ENCODE peak calls at places on chromosomes 7 and 10, in eight cellular contexts. One of them, this sample, is unnamed. For H3K27me3, the result is how much of the 10 kb centered on the place peaks cover.

GRCh38 chr7:16891338-16891737 is 9.6 kb upstream of the AGR3 start:
- DNase-seq in transverse colon: peak
- DNase-seq in psoas muscle: no peak
- DNase-seq in uterus: no peak
- DNase-seq in HCT116: peak
- DNase-seq in CD8-positive, alpha-beta memory T cell: no peak
- DNase-seq in cardiac muscle cell: peak
- DNase-seq in upper lobe of right lung: no peak
- DNase-seq in this sample: no peak

GRCh38 chr7:36456548-36456947 is 66.9 kb downstream of the ANLN start:
- DNase-seq in cardiac muscle cell: peak
- DNase-seq in HCT116: no peak
- DNase-seq in upper lobe of right lung: no peak
- DNase-seq in CD8-positive, alpha-beta memory T cell: no peak
- DNase-seq in psoas muscle: no peak
- DNase-seq in uterus: no peak
- DNase-seq in transverse colon: no peak
- DNase-seq in this sample: no peak

GRCh38 chr7:91416485-91416884 is 152.3 kb downstream of the FZD1 start:
- DNase-seq in uterus: no peak
- DNase-seq in CD8-positive, alpha-beta memory T cell: no peak
- DNase-seq in HCT116: no peak
- DNase-seq in cardiac muscle cell: no peak
- DNase-seq in transverse colon: no peak
- DNase-seq in upper lobe of right lung: no peak
- DNase-seq in psoas muscle: no peak
- DNase-seq in this sample: no peak

GRCh38 chr7:3154881-3155494 is 111.3 kb upstream of the CARD11 start:
- DNase-seq in HCT116: peak
- DNase-seq in transverse colon: peak
- DNase-seq in cardiac muscle cell: peak
- DNase-seq in psoas muscle: no peak
- DNase-seq in uterus: no peak
- DNase-seq in CD8-positive, alpha-beta memory T cell: peak
- DNase-seq in upper lobe of right lung: peak
- DNase-seq in this sample: peak

GRCh38 chr10:110863361-110863760 is 8.4 kb upstream of the PDCD4 start:
- DNase-seq in CD8-positive, alpha-beta memory T cell: no peak
- DNase-seq in psoas muscle: no peak
- DNase-seq in transverse colon: no peak
- DNase-seq in HCT116: no peak
- DNase-seq in cardiac muscle cell: no peak
- DNase-seq in uterus: no peak
- DNase-seq in upper lobe of right lung: no peak
- DNase-seq in this sample: no peak

GRCh38 chr10:58587676-58588075 is 75.0 kb downstream of the BICC1 start:
- DNase-seq in transverse colon: no peak
- DNase-seq in cardiac muscle cell: no peak
- DNase-seq in upper lobe of right lung: no peak
- DNase-seq in psoas muscle: no peak
- DNase-seq in CD8-positive, alpha-beta memory T cell: no peak
- DNase-seq in HCT116: no peak
- DNase-seq in uterus: no peak
- DNase-seq in this sample: no peak

GRCh38 chr7:50667338-50667737 is 102.1 kb upstream of the DDC start:
- DNase-seq in upper lobe of right lung: no peak
- DNase-seq in transverse colon: no peak
- DNase-seq in CD8-positive, alpha-beta memory T cell: no peak
- DNase-seq in uterus: peak
- DNase-seq in cardiac muscle cell: peak
- DNase-seq in psoas muscle: no peak
- DNase-seq in HCT116: no peak
- DNase-seq in this sample: no peak

GRCh38 chr7:69761290-69761922 is 163.1 kb downstream of the AUTS2 start:
- DNase-seq in CD8-positive, alpha-beta memory T cell: no peak
- DNase-seq in cardiac muscle cell: no peak
- DNase-seq in HCT116: no peak
- DNase-seq in uterus: no peak
- DNase-seq in psoas muscle: no peak
- DNase-seq in transverse colon: no peak
- DNase-seq in upper lobe of right lung: no peak
- DNase-seq in this sample: no peak

GRCh38 chr10:28892818-28893547 is 215.7 kb downstream of the BAMBI start:
- DNase-seq in upper lobe of right lung: no peak
- DNase-seq in cardiac muscle cell: peak
- DNase-seq in transverse colon: no peak
- DNase-seq in uterus: no peak
- DNase-seq in psoas muscle: no peak
- DNase-seq in CD8-positive, alpha-beta memory T cell: no peak
- DNase-seq in HCT116: no peak
- DNase-seq in this sample: no peak

GRCh38 chr10:122139226-122139625 is 131.9 kb upstream of the BTBD16 start:
- DNase-seq in cardiac muscle cell: no peak
- DNase-seq in transverse colon: no peak
- DNase-seq in upper lobe of right lung: no peak
- DNase-seq in CD8-positive, alpha-beta memory T cell: no peak
- DNase-seq in psoas muscle: no peak
- DNase-seq in HCT116: no peak
- DNase-seq in uterus: no peak
- DNase-seq in this sample: no peak

GRCh38 chr7:157432541-157432956 is 95.7 kb downstream of the DNAJB6 start:
- DNase-seq in cardiac muscle cell: peak
- DNase-seq in uterus: no peak
- DNase-seq in CD8-positive, alpha-beta memory T cell: no peak
- DNase-seq in HCT116: peak
- DNase-seq in psoas muscle: peak
- DNase-seq in transverse colon: peak
- DNase-seq in upper lobe of right lung: peak
- DNase-seq in this sample: no peak
- H3K4me3 ChIP-seq in cardiac muscle cell: no peak
- H3K4me3 ChIP-seq in uterus: no peak
- H3K4me3 ChIP-seq in CD8-positive, alpha-beta memory T cell: no peak
- H3K4me3 ChIP-seq in HCT116: peak
- H3K4me3 ChIP-seq in psoas muscle: peak
- H3K4me3 ChIP-seq in transverse colon: peak
- H3K4me3 ChIP-seq in upper lobe of right lung: peak
- H3K4me3 ChIP-seq in this sample: no peak

GRCh38 chr10:131187886-131188285 is 123.6 kb downstream of the TCERG1L start:
- DNase-seq in transverse colon: no peak
- DNase-seq in psoas muscle: no peak
- DNase-seq in upper lobe of right lung: no peak
- DNase-seq in CD8-positive, alpha-beta memory T cell: no peak
- DNase-seq in HCT116: no peak
- DNase-seq in uterus: no peak
- DNase-seq in cardiac muscle cell: no peak
- DNase-seq in this sample: no peak
- H3K27me3 ChIP-seq in transverse colon: under half
- H3K27me3 ChIP-seq in psoas muscle: under half
- H3K27me3 ChIP-seq in upper lobe of right lung: under half
- H3K27me3 ChIP-seq in CD8-positive, alpha-beta memory T cell: under half
- H3K27me3 ChIP-seq in HCT116: under half
- H3K27me3 ChIP-seq in uterus: under half
- H3K27me3 ChIP-seq in cardiac muscle cell: under half
- H3K27me3 ChIP-seq in this sample: under half

GRCh38 chr7:1550846-1551155 is 5.2 kb downstream of the TMEM184A start:
- DNase-seq in HCT116: no peak
- DNase-seq in uterus: no peak
- DNase-seq in CD8-positive, alpha-beta memory T cell: no peak
- DNase-seq in upper lobe of right lung: no peak
- DNase-seq in cardiac muscle cell: no peak
- DNase-seq in transverse colon: no peak
- DNase-seq in psoas muscle: no peak
- DNase-seq in this sample: no peak
- H3K4me3 ChIP-seq in HCT116: no peak
- H3K4me3 ChIP-seq in uterus: no peak
- H3K4me3 ChIP-seq in CD8-positive, alpha-beta memory T cell: no peak
- H3K4me3 ChIP-seq in upper lobe of right lung: no peak
- H3K4me3 ChIP-seq in cardiac muscle cell: no peak
- H3K4me3 ChIP-seq in transverse colon: no peak
- H3K4me3 ChIP-seq in psoas muscle: no peak
- H3K4me3 ChIP-seq in this sample: no peak

GRCh38 chr7:145497911-145498525 is 618.6 kb upstream of the CNTNAP2 start:
- DNase-seq in cardiac muscle cell: no peak
- DNase-seq in HCT116: no peak
- DNase-seq in CD8-positive, alpha-beta memory T cell: no peak
- DNase-seq in psoas muscle: no peak
- DNase-seq in uterus: no peak
- DNase-seq in transverse colon: no peak
- DNase-seq in upper lobe of right lung: no peak
- DNase-seq in this sample: no peak
- H3K27me3 ChIP-seq in cardiac muscle cell: under half
- H3K27me3 ChIP-seq in HCT116: under half
- H3K27me3 ChIP-seq in CD8-positive, alpha-beta memory T cell: under half
- H3K27me3 ChIP-seq in psoas muscle: under half
- H3K27me3 ChIP-seq in uterus: under half
- H3K27me3 ChIP-seq in transverse colon: under half
- H3K27me3 ChIP-seq in upper lobe of right lung: under half
- H3K27me3 ChIP-seq in this sample: under half

DNA sequence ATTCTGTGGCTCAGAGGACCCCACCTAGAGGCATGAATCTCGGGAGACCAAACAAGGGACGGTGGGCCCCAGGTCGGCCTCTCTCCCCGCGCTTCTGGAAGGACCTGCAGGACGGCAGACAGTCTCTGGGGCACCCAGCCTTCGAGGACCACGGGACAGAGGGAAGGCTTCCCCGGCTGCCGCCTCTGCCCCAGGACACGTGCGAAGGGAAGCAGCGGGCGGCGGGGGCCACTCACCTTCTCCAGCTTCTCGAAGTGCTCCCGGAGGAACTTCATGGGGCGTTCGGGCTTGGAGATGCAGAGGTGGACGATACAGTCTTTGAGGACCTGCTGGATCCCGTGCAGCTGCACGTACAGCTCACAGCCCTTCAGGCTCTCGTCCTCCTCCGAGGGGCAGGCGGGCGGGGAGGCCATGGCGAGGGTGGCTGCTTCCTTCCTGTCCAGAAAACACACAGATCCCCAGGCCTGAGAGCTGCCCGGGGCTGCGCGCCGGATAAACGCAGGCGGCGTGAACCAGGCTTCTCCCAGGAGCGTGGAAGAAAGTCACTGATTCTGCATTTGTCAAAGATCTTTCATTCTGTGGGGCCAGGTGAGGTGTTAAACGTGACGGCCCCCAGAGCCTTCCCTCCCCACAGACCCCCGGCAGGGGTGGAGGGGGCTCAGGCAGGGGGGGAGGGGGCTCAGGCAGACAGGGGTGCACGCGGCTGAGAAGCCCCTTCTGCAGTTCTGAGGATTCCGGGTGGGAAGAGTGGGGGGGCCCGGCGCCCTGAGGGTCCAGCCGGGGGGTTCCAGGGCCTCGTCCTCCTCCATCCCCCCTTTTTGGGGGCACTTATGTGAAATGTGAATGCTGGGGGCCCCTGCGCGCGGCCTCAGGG is 15.2 kb upstream of the DNAAF5 start:
- DNase-seq in uterus: peak
- DNase-seq in upper lobe of right lung: no peak
- DNase-seq in HCT116: no peak
- DNase-seq in psoas muscle: no peak
- DNase-seq in CD8-positive, alpha-beta memory T cell: no peak
- DNase-seq in cardiac muscle cell: no peak
- DNase-seq in transverse colon: no peak
- DNase-seq in this sample: no peak
- H3K4me3 ChIP-seq in uterus: peak
- H3K4me3 ChIP-seq in upper lobe of right lung: peak
- H3K4me3 ChIP-seq in HCT116: no peak
- H3K4me3 ChIP-seq in psoas muscle: peak
- H3K4me3 ChIP-seq in CD8-positive, alpha-beta memory T cell: no peak
- H3K4me3 ChIP-seq in cardiac muscle cell: peak
- H3K4me3 ChIP-seq in transverse colon: peak
- H3K4me3 ChIP-seq in this sample: no peak

GRCh38 chr10:43874984-43875383 is 226.3 kb upstream of the ZNF32 start:
- DNase-seq in upper lobe of right lung: no peak
- DNase-seq in cardiac muscle cell: no peak
- DNase-seq in CD8-positive, alpha-beta memory T cell: no peak
- DNase-seq in uterus: no peak
- DNase-seq in transverse colon: no peak
- DNase-seq in psoas muscle: no peak
- DNase-seq in HCT116: no peak
- DNase-seq in this sample: no peak
- H3K27me3 ChIP-seq in upper lobe of right lung: under half
- H3K27me3 ChIP-seq in cardiac muscle cell: under half
- H3K27me3 ChIP-seq in CD8-positive, alpha-beta memory T cell: under half
- H3K27me3 ChIP-seq in uterus: under half
- H3K27me3 ChIP-seq in transverse colon: under half
- H3K27me3 ChIP-seq in psoas muscle: under half
- H3K27me3 ChIP-seq in HCT116: under half
- H3K27me3 ChIP-seq in this sample: under half

GRCh38 chr10:62264702-62265436 is 3.8 kb downstream of the RTKN2 start:
- DNase-seq in CD8-positive, alpha-beta memory T cell: no peak
- DNase-seq in psoas muscle: no peak
- DNase-seq in cardiac muscle cell: peak
- DNase-seq in transverse colon: no peak
- DNase-seq in upper lobe of right lung: no peak
- DNase-seq in HCT116: peak
- DNase-seq in uterus: no peak
- DNase-seq in this sample: no peak
- H3K4me3 ChIP-seq in CD8-positive, alpha-beta memory T cell: no peak
- H3K4me3 ChIP-seq in psoas muscle: no peak
- H3K4me3 ChIP-seq in cardiac muscle cell: no peak
- H3K4me3 ChIP-seq in transverse colon: no peak
- H3K4me3 ChIP-seq in upper lobe of right lung: peak
- H3K4me3 ChIP-seq in HCT116: no peak
- H3K4me3 ChIP-seq in uterus: no peak
- H3K4me3 ChIP-seq in this sample: no peak

GRCh38 chr10:44684641-44685040 is 226.5 kb upstream of the TMEM72 start:
- DNase-seq in upper lobe of right lung: no peak
- DNase-seq in CD8-positive, alpha-beta memory T cell: no peak
- DNase-seq in HCT116: no peak
- DNase-seq in uterus: no peak
- DNase-seq in psoas muscle: no peak
- DNase-seq in cardiac muscle cell: no peak
- DNase-seq in transverse colon: no peak
- DNase-seq in this sample: no peak
- H3K27me3 ChIP-seq in upper lobe of right lung: under half
- H3K27me3 ChIP-seq in CD8-positive, alpha-beta memory T cell: under half
- H3K27me3 ChIP-seq in HCT116: under half
- H3K27me3 ChIP-seq in uterus: under half
- H3K27me3 ChIP-seq in psoas muscle: under half
- H3K27me3 ChIP-seq in cardiac muscle cell: under half
- H3K27me3 ChIP-seq in transverse colon: under half
- H3K27me3 ChIP-seq in this sample: under half

GRCh38 chr10:132397671-132398565 is 918 bp downstream of the PWWP2B start:
- DNase-seq in uterus: peak
- DNase-seq in upper lobe of right lung: peak
- DNase-seq in cardiac muscle cell: peak
- DNase-seq in psoas muscle: peak
- DNase-seq in HCT116: no peak
- DNase-seq in CD8-positive, alpha-beta memory T cell: no peak
- DNase-seq in transverse colon: peak
- DNase-seq in this sample: no peak

GRCh38 chr10:132400041-132400546 is 3.1 kb downstream of the PWWP2B start:
- DNase-seq in cardiac muscle cell: no peak
- DNase-seq in CD8-positive, alpha-beta memory T cell: no peak
- DNase-seq in transverse colon: no peak
- DNase-seq in uterus: no peak
- DNase-seq in upper lobe of right lung: peak
- DNase-seq in HCT116: no peak
- DNase-seq in psoas muscle: peak
- DNase-seq in this sample: no peak

GRCh38 chr10:132399117-132400035 is 2.4 kb downstream of the PWWP2B start:
- DNase-seq in upper lobe of right lung: peak
- DNase-seq in uterus: peak
- DNase-seq in CD8-positive, alpha-beta memory T cell: no peak
- DNase-seq in transverse colon: peak
- DNase-seq in HCT116: no peak
- DNase-seq in psoas muscle: peak
- DNase-seq in cardiac muscle cell: no peak
- DNase-seq in this sample: no peak

GRCh38 chr10:132397036-132397541 is at the start of gene PWWP2B:
- DNase-seq in psoas muscle: peak
- DNase-seq in uterus: peak
- DNase-seq in HCT116: no peak
- DNase-seq in cardiac muscle cell: peak
- DNase-seq in CD8-positive, alpha-beta memory T cell: peak
- DNase-seq in upper lobe of right lung: peak
- DNase-seq in transverse colon: peak
- DNase-seq in this sample: no peak

GRCh38 chr10:132398566-132398991 is 1.6 kb downstream of the PWWP2B start:
- DNase-seq in cardiac muscle cell: no peak
- DNase-seq in uterus: peak
- DNase-seq in psoas muscle: peak
- DNase-seq in upper lobe of right lung: peak
- DNase-seq in HCT116: no peak
- DNase-seq in CD8-positive, alpha-beta memory T cell: no peak
- DNase-seq in transverse colon: peak
- DNase-seq in this sample: no peak
- H3K4me3 ChIP-seq in cardiac muscle cell: no peak
- H3K4me3 ChIP-seq in uterus: no peak
- H3K4me3 ChIP-seq in psoas muscle: peak
- H3K4me3 ChIP-seq in upper lobe of right lung: peak
- H3K4me3 ChIP-seq in HCT116: peak
- H3K4me3 ChIP-seq in CD8-positive, alpha-beta memory T cell: no peak
- H3K4me3 ChIP-seq in transverse colon: peak
- H3K4me3 ChIP-seq in this sample: no peak